ENCODE peak calls at places on chromosomes 4 and X, in nine cellular contexts. L is stomach, Y is suprapubic skin, Z is gastrocnemius medialis, X is tibial nerve, T is sigmoid colon, W is Peyer's patch, H is right lobe of liver, J is IMR-90. M is an unnamed sample.
A peak's percentile ranks its signal among the peaks of the same experiment; 100 is the strongest.

GRCh38 chr4:8739820-8740665 is 131.6 kb downstream of the HMX1 start:
- DNase-seq in L (peak; percentile 20), H (peak; percentile 30), Y (no peak), W (peak; percentile 36), Z (no peak), T (peak; percentile 53), X (no peak), J (no peak), M (no peak)

GRCh38 chr4:1285790-1286553 is 3.7 kb upstream of the MAEA start:
- DNase-seq in L (no peak), X (no peak), Z (no peak), W (no peak), Y (no peak), J (peak; percentile 9), H (no peak), T (no peak), M (no peak)

GRCh38 chr4:108244576-108244975 is 75.8 kb upstream of the LEF1 start:
- DNase-seq in W (no peak), T (no peak), J (no peak), Y (no peak), L (no peak), Z (no peak), X (no peak), H (no peak), M (no peak)

GRCh38 chr4:87045659-87046058 is 110.8 kb downstream of the AFF1 start:
- DNase-seq in J (no peak), H (no peak), T (no peak), L (no peak), W (no peak), Z (no peak), Y (no peak), X (no peak), M (no peak)

GRCh38 chrX:43589735-43590515 is 66.2 kb upstream of the MAOA start:
- DNase-seq in H (no peak), T (no peak), Z (no peak), L (no peak), Y (no peak), J (no peak), X (peak; percentile 7), W (no peak), M (no peak)

GRCh38 chr4:59818656-59819055 is 1381.5 kb upstream of the ADGRL3 start:
- DNase-seq in L (no peak), T (no peak), W (no peak), Z (no peak), H (no peak), Y (no peak), X (no peak), J (no peak), M (no peak)

GRCh38 chrX:70444326-70445196 is at the start of gene DLG3:
- DNase-seq in Y (no peak), L (no peak), X (no peak), W (no peak), H (no peak), T (no peak), J (peak; percentile 51), Z (no peak), M (no peak)

GRCh38 chrX:102341867-102342266 is 94.9 kb downstream of the NXF2 start:
- DNase-seq in Y (no peak), L (no peak), T (no peak), J (no peak), H (no peak), X (no peak), W (no peak), Z (no peak), M (no peak)

GRCh38 chr4:102869569-102870227 is 906 bp downstream of the CISD2 start:
- DNase-seq in X (peak; percentile 15), T (no peak), W (peak; percentile 56), L (no peak), J (peak; percentile 2), Y (no peak), Z (no peak), H (no peak), M (no peak)

GRCh38 chr4:117660668-117661067 is 373.6 kb upstream of the NDST3 start:
- DNase-seq in J (no peak), H (no peak), T (no peak), X (no peak), Y (no peak), L (no peak), Z (no peak), W (no peak), M (no peak)

GRCh38 chr4:153010137-153010536 is 74.0 kb downstream of the FHDC1 start:
- DNase-seq in J (no peak), L (no peak), T (no peak), Y (no peak), X (no peak), W (peak; percentile 17), H (no peak), Z (no peak), M (no peak)

GRCh38 chrX:40912166-40912565 is 173.1 kb upstream of the USP9X start:
- DNase-seq in T (no peak), J (no peak), Y (no peak), X (no peak), H (no peak), W (no peak), Z (no peak), L (no peak), M (no peak)

GRCh38 chr4:179095585-179096228 is 1653.5 kb upstream of the AGA start:
- DNase-seq in T (no peak), J (peak; percentile 46), Y (no peak), Z (no peak), W (no peak), L (no peak), H (no peak), X (no peak), M (no peak)

GRCh38 chrX:130173190-130173895 is 1.6 kb downstream of the RAB33A start:
- DNase-seq in Y (no peak), L (no peak), H (no peak), J (peak; percentile 91), X (peak; percentile 30), Z (no peak), W (peak; percentile 63), T (peak; percentile 73), M (no peak)

GRCh38 chr4:158750379-158750778 is 18.4 kb upstream of the FNIP2 start:
- DNase-seq in T (no peak), J (peak; percentile 93), H (no peak), Y (no peak), Z (no peak), W (no peak), X (no peak), L (no peak), M (no peak)

GRCh38 chrX:81390244-81390643 is 188.3 kb downstream of the SH3BGRL start:
- DNase-seq in H (no peak), Z (no peak), Y (no peak), L (no peak), X (no peak), T (no peak), W (no peak), J (no peak), M (no peak)

GRCh38 chr4:84324850-84325249 is 174.2 kb downstream of the NKX6-1 start:
- DNase-seq in H (no peak), Z (no peak), L (no peak), Y (no peak), T (no peak), J (no peak), W (no peak), X (no peak), M (no peak)

GRCh38 chr4:150664935-150665334 is 83.0 kb downstream of the MAB21L2 start:
- DNase-seq in Z (no peak), X (no peak), W (no peak), Y (no peak), L (no peak), H (no peak), J (no peak), T (no peak), M (no peak)

GRCh38 chr4:56026596-56026995 is 77.9 kb downstream of the CEP135 start:
- DNase-seq in J (peak; percentile 53), H (no peak), Y (no peak), T (no peak), W (no peak), X (no peak), Z (no peak), L (no peak), M (no peak)

GRCh38 chr4:119040711-119041185 is 94.9 kb upstream of the MYOZ2 start:
- DNase-seq in L (no peak), Z (peak; percentile 70), H (no peak), W (no peak), X (peak; percentile 40), T (no peak), J (peak; percentile 93), Y (no peak), M (no peak)

GRCh38 chr4:84317513-84317912 is 181.6 kb downstream of the NKX6-1 start:
- DNase-seq in T (no peak), L (no peak), Z (no peak), X (no peak), Y (no peak), W (no peak), H (no peak), J (no peak), M (no peak)

GRCh38 chr4:181860157-181860556 is 383.0 kb upstream of the TENM3 start:
- DNase-seq in T (no peak), L (no peak), J (peak; percentile 42), Z (no peak), H (no peak), Y (no peak), X (no peak), W (no peak), M (no peak)

GRCh38 chrX:46628406-46629371 is 55.1 kb downstream of the CHST7 start:
- DNase-seq in W (peak; percentile 51), X (peak; percentile 63), H (no peak), Y (peak; percentile 83), L (no peak), J (peak; percentile 62), Z (peak; percentile 49), T (peak; percentile 91), M (no peak)

GRCh38 chr4:145097821-145098674 is at the start of the genes ABCE1 and ANAPC10:
- DNase-seq in L (peak; percentile 97), H (peak; percentile 97), X (peak; percentile 94), Z (peak; percentile 93), J (peak; percentile 99), T (peak; percentile 98), W (peak; percentile 98), Y (peak; percentile 97), M (peak; percentile 92)
- TF ChIP-seq POLR2A in L (no peak), H (peak; percentile 65), X (peak; percentile 65), Z (peak; percentile 57), J (peak; percentile 82), T (peak; percentile 28), W (peak; percentile 28), Y (peak; percentile 55), M (peak; percentile 57)

GRCh38 chr4:85715996-85716737 is 241.2 kb downstream of the ARHGAP24 start:
- DNase-seq in T (no peak), J (no peak), X (no peak), Z (no peak), Y (no peak), W (no peak), L (no peak), H (no peak), M (no peak)
- H3K4me1 ChIP-seq in T (no peaks in the 10 kb centered on the region), J (no peaks in the 10 kb centered on the region), X (no peaks in the 10 kb centered on the region), Z (no peaks in the 10 kb centered on the region), Y (peaks cover 8% of the 10 kb centered on the region), W (peaks cover 4% of the 10 kb centered on the region), L (no peaks in the 10 kb centered on the region), H (no peaks in the 10 kb centered on the region), M (no peaks in the 10 kb centered on the region)

GRCh38 chrX:48801281-48802088 is at the start of gene HDAC6:
- DNase-seq in W (peak; percentile 98), J (peak; percentile 98), T (peak; percentile 99), Z (peak; percentile 93), X (peak; percentile 85), L (peak; percentile 97), H (peak; percentile 97), Y (peak; percentile 97), M (peak; percentile 95)
- TF ChIP-seq POLR2A in W (no peak), J (no peak), T (peak; percentile 30), Z (no peak), X (peak; percentile 44), L (no peak), H (no peak), Y (peak; percentile 33), M (no peak)

GRCh38 chrX:112147206-112147605 is 64.6 kb upstream of the TRPC5 start:
- DNase-seq in W (no peak), Y (no peak), Z (no peak), L (no peak), X (no peak), H (peak; percentile 20), J (peak; percentile 29), T (no peak), M (no peak)
- H3K4me1 ChIP-seq in W (no peaks in the 10 kb centered on the region), Y (no peaks in the 10 kb centered on the region), Z (no peaks in the 10 kb centered on the region), L (no peaks in the 10 kb centered on the region), X (no peaks in the 10 kb centered on the region), H (no peaks in the 10 kb centered on the region), J (no peaks in the 10 kb centered on the region), T (no peaks in the 10 kb centered on the region), M (no peaks in the 10 kb centered on the region)

M was measured in breast epithelium.